ENCODE peak calls at places on chromosomes 3 and 15, in five cellular contexts. K is mesenchymal stem cell, A is fibroblast of lung, G is tibial artery, J is left ventricle myocardium inferior. W is an unnamed sample.

GRCh38 chr15:83099290-83099689 is 8.2 kb upstream of the TM6SF1 start:
- DNase-seq in K (no peak), A (no peak), G (no peak), J (no peak), W (no peak)

GRCh38 chr15:59371458-59372351 is 966 bp downstream of the MYO1E start:
- DNase-seq in K (no peak), A (no peak), G (peak; percentile 71), J (peak; percentile 22), W (no peak)

GRCh38 chr3:73542127-73542526 is 82.6 kb downstream of the PDZRN3 start:
- DNase-seq in K (no peak), A (no peak), G (no peak), J (no peak), W (no peak)

GRCh38 chr3:190605385-190605784 is 91.5 kb downstream of the IL1RAP start:
- DNase-seq in K (no peak), A (no peak), G (no peak), J (no peak), W (no peak)

GRCh38 chr3:64687781-64688515 is at the start of gene ADAMTS9:
- DNase-seq in K (peak; percentile 91), A (peak; percentile 73), G (peak; percentile 89), J (peak; percentile 80), W (no peak)

GRCh38 chr3:49611714-49612113 is 57.4 kb downstream of the BSN start:
- DNase-seq in K (no peak), A (peak; percentile 55), G (peak; percentile 21), J (no peak), W (no peak)

GRCh38 chr15:78242128-78242527 is 7.8 kb upstream of the ACSBG1 start:
- DNase-seq in K (peak; percentile 37), A (no peak), G (no peak), J (no peak), W (no peak)

GRCh38 chr15:66472176-66472999 is 25.2 kb downstream of the SNAPC5 start:
- DNase-seq in K (peak; percentile 50), A (peak; percentile 50), G (no peak), J (no peak), W (peak; percentile 64)

GRCh38 chr3:38118421-38119247 is 18.3 kb downstream of the ACAA1 start:
- DNase-seq in K (no peak), A (no peak), G (peak; percentile 45), J (no peak), W (no peak)

GRCh38 chr15:100627789-100628395 is 25.5 kb downstream of the ASB7 start:
- DNase-seq in K (peak; percentile 75), A (peak; percentile 71), G (no peak), J (peak; percentile 24), W (peak; percentile 64)

GRCh38 chr3:5160926-5161858 is 26.3 kb upstream of the EDEM1 start:
- DNase-seq in K (peak; percentile 52), A (peak; percentile 24), G (no peak), J (no peak), W (no peak)

GRCh38 chr3:187978433-187979011 is 175.4 kb upstream of the LPP start:
- DNase-seq in K (peak; percentile 50), A (peak; percentile 51), G (no peak), J (no peak), W (no peak)

GRCh38 chr15:47872869-47873301 is 155.6 kb downstream of the SEMA6D start:
- DNase-seq in K (peak; percentile 57), A (no peak), G (peak; percentile 68), J (no peak), W (no peak)

GRCh38 chr3:72035606-72036005 is 250.7 kb upstream of the PROK2 start:
- DNase-seq in K (no peak), A (no peak), G (no peak), J (no peak), W (no peak)

GRCh38 chr15:34693053-34693744 is 61.6 kb downstream of the GJD2 start:
- DNase-seq in K (no peak), A (peak; percentile 36), G (no peak), J (no peak), W (no peak)

GRCh38 chr3:146085678-146086077 is 75.3 kb downstream of the PLOD2 start:
- DNase-seq in K (no peak), A (no peak), G (no peak), J (no peak), W (no peak)

GRCh38 chr3:184724662-184725061 is 12.8 kb upstream of the MAGEF1 start:
- DNase-seq in K (no peak), A (no peak), G (no peak), J (no peak), W (no peak)

GRCh38 chr3:152269423-152270144 is 855 bp downstream of the MBNL1 start:
- DNase-seq in K (peak; percentile 92), A (peak; percentile 94), G (peak; percentile 86), J (no peak), W (peak; percentile 88)

GRCh38 chr3:58296269-58296668 is 9.8 kb upstream of the RPP14 start:
- DNase-seq in K (no peak), A (no peak), G (no peak), J (no peak), W (no peak)

GRCh38 chr15:90530250-90531051 is 728 bp downstream of the CRTC3 start:
- DNase-seq in K (peak; percentile 53), A (peak; percentile 46), G (peak; percentile 74), J (peak; percentile 46), W (peak; percentile 55)

GRCh38 chr3:20488101-20488500 is 302.1 kb upstream of the SGO1 start:
- DNase-seq in K (no peak), A (peak; percentile 43), G (no peak), J (no peak), W (no peak)
- H3K9me3 ChIP-seq in K (peaks cover 20% of the 10 kb centered on the region), A (no peaks in the 10 kb centered on the region), G (peaks cover under 1% of the 10 kb centered on the region), J (peaks cover 33% of the 10 kb centered on the region), W (no peaks in the 10 kb centered on the region)

DNA sequence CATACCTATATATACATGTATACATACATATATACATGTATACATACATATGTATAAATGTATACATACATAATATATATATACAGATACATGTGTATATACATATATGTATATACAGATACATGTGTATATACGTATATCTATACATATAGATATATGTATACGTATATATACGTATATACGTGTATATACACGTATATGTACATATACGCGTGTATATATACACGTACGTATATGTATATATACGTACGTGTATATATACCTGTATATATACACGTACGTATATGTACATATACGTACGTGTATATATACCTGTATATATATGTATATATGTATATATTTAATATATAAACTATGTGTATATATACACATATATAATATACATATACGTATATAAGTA is 955.2 kb downstream of the AGBL1 start:
- DNase-seq in K (no peak), A (no peak), G (no peak), J (no peak), W (no peak)
- H3K9me3 ChIP-seq in K (no peaks in the 10 kb centered on the region), A (no peaks in the 10 kb centered on the region), G (no peaks in the 10 kb centered on the region), J (no peaks in the 10 kb centered on the region), W (no peaks in the 10 kb centered on the region)

DNA sequence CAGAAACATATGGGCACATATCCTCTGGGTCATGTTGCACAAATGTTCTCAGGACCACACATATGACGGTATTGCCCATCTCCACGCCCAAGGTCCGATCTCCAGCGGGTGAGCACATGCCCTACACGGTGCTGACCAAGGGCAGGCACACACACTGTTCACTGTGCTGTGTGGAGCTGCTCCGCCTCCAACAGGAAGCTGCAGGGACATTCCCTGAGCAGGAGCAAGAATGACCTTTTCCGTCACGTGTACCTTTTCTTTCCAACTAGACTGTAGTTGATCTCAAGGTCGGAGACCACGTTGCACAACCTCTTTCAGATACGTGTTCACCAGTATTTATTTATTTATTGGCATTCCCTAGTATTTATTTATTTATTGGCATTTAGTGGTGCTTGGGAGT is 41.7 kb upstream of the B3GNT5 start:
- DNase-seq in K (no peak), A (no peak), G (no peak), J (peak; percentile 23), W (no peak)
- H3K9me3 ChIP-seq in K (no peaks in the 10 kb centered on the region), A (no peaks in the 10 kb centered on the region), G (no peaks in the 10 kb centered on the region), J (no peaks in the 10 kb centered on the region), W (no peaks in the 10 kb centered on the region)

DNA sequence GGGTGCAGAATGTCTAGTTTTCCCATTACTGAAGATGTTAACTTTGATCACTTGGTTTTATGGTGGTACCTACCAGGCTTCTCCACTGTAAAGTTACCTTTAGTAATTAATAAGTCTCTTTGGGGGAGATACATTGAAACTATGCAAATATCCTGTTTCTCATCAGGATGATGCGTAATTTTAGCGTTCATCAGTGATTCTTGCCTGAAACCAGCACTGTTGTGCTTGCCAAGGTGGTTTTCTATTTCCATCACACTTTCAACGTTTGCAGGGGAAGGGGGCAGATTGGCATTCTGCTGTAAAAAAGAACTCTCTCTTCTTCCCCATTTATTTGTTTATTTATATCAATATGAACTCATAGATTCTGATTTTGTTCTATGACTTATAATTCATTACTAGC is 61.0 kb downstream of the SSR3 start:
- DNase-seq in K (no peak), A (no peak), G (no peak), J (no peak), W (no peak)
- H3K9me3 ChIP-seq in K (peaks cover 5% of the 10 kb centered on the region), A (no peaks in the 10 kb centered on the region), G (no peaks in the 10 kb centered on the region), J (peaks cover 2% of the 10 kb centered on the region), W (no peaks in the 10 kb centered on the region)